ENCODE peak calls at places on chromosomes 5 and 9, in four cellular contexts. One of them, this sample, is unnamed.

GRCh38 chr9:21833090-21833801 is 30.8 kb downstream of the MTAP start:
- DNase-seq in heart left ventricle: no peak
- DNase-seq in fibroblast of lung: no peak
- DNase-seq in IMR-90: no peak
- DNase-seq in this sample: no peak

GRCh38 chr9:3850083-3850482 is 324.3 kb upstream of the RFX3 start:
- DNase-seq in heart left ventricle: no peak
- DNase-seq in fibroblast of lung: no peak
- DNase-seq in IMR-90: no peak
- DNase-seq in this sample: no peak

GRCh38 chr9:136927343-136928261 is 16.9 kb downstream of the FBXW5 start:
- DNase-seq in heart left ventricle: no peak
- DNase-seq in fibroblast of lung: peak
- DNase-seq in IMR-90: peak
- DNase-seq in this sample: no peak

GRCh38 chr5:156326718-156327259 is at the start of gene SGCD:
- DNase-seq in heart left ventricle: peak
- DNase-seq in fibroblast of lung: peak
- DNase-seq in IMR-90: peak
- DNase-seq in this sample: peak

GRCh38 chr5:153081385-153081784 is 409.1 kb upstream of the GRIA1 start:
- DNase-seq in heart left ventricle: no peak
- DNase-seq in fibroblast of lung: no peak
- DNase-seq in IMR-90: no peak
- DNase-seq in this sample: no peak

GRCh38 chr9:122837266-122837850 is 9.0 kb upstream of the PDCL start:
- DNase-seq in heart left ventricle: no peak
- DNase-seq in fibroblast of lung: no peak
- DNase-seq in IMR-90: no peak
- DNase-seq in this sample: no peak

GRCh38 chr9:88712484-88712883 is 177.5 kb downstream of the NXNL2 start:
- DNase-seq in heart left ventricle: no peak
- DNase-seq in fibroblast of lung: no peak
- DNase-seq in IMR-90: no peak
- DNase-seq in this sample: no peak

GRCh38 chr5:31021181-31021624 is 172.3 kb upstream of the CDH6 start:
- DNase-seq in heart left ventricle: no peak
- DNase-seq in fibroblast of lung: peak
- DNase-seq in IMR-90: peak
- DNase-seq in this sample: no peak

GRCh38 chr5:65021527-65022226 is 252.9 kb downstream of the CWC27 start:
- DNase-seq in heart left ventricle: no peak
- DNase-seq in fibroblast of lung: no peak
- DNase-seq in IMR-90: no peak
- DNase-seq in this sample: no peak

GRCh38 chr5:140038373-140038957 is 4.6 kb downstream of the NRG2 start:
- DNase-seq in heart left ventricle: no peak
- DNase-seq in fibroblast of lung: peak
- DNase-seq in IMR-90: peak
- DNase-seq in this sample: peak

GRCh38 chr5:140040358-140040757 is 2.7 kb downstream of the NRG2 start:
- DNase-seq in heart left ventricle: no peak
- DNase-seq in fibroblast of lung: no peak
- DNase-seq in IMR-90: no peak
- DNase-seq in this sample: no peak

GRCh38 chr5:140041099-140041491 is 2.0 kb downstream of the NRG2 start:
- DNase-seq in heart left ventricle: no peak
- DNase-seq in fibroblast of lung: no peak
- DNase-seq in IMR-90: no peak
- DNase-seq in this sample: no peak

GRCh38 chr5:140041492-140042421 is 1.3 kb downstream of the NRG2 start:
- DNase-seq in heart left ventricle: peak
- DNase-seq in fibroblast of lung: peak
- DNase-seq in IMR-90: peak
- DNase-seq in this sample: peak

GRCh38 chr5:140039561-140039960 is 3.5 kb downstream of the NRG2 start:
- DNase-seq in heart left ventricle: no peak
- DNase-seq in fibroblast of lung: no peak
- DNase-seq in IMR-90: no peak
- DNase-seq in this sample: no peak
- H3K4me3 ChIP-seq in heart left ventricle: no peak
- H3K4me3 ChIP-seq in fibroblast of lung: no peak
- H3K4me3 ChIP-seq in IMR-90: no peak
- H3K4me3 ChIP-seq in this sample: no peak

DNA sequence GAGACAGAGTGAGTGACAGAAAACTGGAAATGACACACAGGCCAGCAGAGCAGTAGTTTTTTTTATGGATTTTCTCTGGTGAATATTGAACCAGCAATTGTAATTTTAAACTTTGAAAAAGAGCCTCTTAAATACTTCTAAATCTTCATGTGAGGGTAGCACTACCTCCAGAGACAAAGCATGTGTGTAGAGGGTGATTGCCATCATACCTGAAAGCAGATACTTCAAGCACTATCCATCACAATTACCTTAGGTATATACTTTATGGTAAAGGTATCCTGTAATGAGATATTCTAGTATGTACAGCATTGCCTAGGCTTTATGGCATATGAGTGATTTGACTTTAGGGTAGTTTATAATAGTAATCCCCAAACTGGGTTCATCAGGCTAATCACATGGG is 3.4 kb upstream of the EBF1 start:
- DNase-seq in heart left ventricle: no peak
- DNase-seq in fibroblast of lung: no peak
- DNase-seq in IMR-90: no peak
- DNase-seq in this sample: no peak
- H3K4me3 ChIP-seq in heart left ventricle: no peak
- H3K4me3 ChIP-seq in fibroblast of lung: no peak
- H3K4me3 ChIP-seq in IMR-90: no peak
- H3K4me3 ChIP-seq in this sample: no peak

GRCh38 chr9:96620832-96621269 is 1.2 kb upstream of the CDC14B start:
- DNase-seq in heart left ventricle: no peak
- DNase-seq in fibroblast of lung: no peak
- DNase-seq in IMR-90: no peak
- DNase-seq in this sample: peak
- H3K4me3 ChIP-seq in heart left ventricle: no peak
- H3K4me3 ChIP-seq in fibroblast of lung: no peak
- H3K4me3 ChIP-seq in IMR-90: no peak
- H3K4me3 ChIP-seq in this sample: peak

DNA sequence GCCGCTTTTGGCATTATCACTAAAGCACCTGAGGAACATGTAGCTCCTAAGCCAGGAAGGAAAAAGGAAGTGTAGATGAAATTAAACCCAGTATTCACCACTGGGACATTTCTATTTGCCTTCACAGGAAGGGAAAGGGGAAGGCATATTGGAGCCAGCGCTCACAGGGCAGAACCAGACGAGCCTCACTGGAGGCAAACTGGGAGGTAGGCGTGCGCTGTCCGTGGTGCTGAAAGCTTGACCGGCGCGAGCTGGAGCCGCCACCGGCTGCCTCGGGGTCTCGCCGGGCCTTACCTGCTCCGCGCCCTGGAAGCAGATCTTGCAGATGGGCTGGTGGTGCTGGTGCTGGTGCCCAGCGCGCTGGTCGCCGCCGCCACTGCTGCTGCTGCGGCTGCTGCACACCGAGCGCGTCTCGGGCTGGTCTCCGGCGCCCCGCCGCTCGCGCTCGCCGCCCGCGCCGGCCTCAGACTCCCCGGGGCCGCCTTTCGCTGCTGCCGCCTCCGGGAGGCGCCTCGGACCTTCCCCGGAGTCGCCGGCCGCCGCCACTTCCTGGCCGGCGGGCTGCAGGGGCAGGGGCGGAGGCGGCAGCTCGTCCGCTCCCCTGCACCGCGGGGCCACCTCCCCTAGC is 732 bp downstream of the MARCHF11 start:
- DNase-seq in heart left ventricle: peak
- DNase-seq in fibroblast of lung: peak
- DNase-seq in IMR-90: peak
- DNase-seq in this sample: peak
- H3K4me3 ChIP-seq in heart left ventricle: peak
- H3K4me3 ChIP-seq in fibroblast of lung: no peak
- H3K4me3 ChIP-seq in IMR-90: peak
- H3K4me3 ChIP-seq in this sample: peak

GRCh38 chr5:68266457-68266856 is 50.9 kb downstream of the PIK3R1 start:
- DNase-seq in heart left ventricle: no peak
- DNase-seq in fibroblast of lung: no peak
- DNase-seq in IMR-90: no peak
- DNase-seq in this sample: no peak

GRCh38 chr5:68267044-68267443 is 51.5 kb downstream of the PIK3R1 start:
- DNase-seq in heart left ventricle: no peak
- DNase-seq in fibroblast of lung: no peak
- DNase-seq in IMR-90: no peak
- DNase-seq in this sample: peak

GRCh38 chr5:68269820-68270219 is 54.3 kb downstream of the PIK3R1 start:
- DNase-seq in heart left ventricle: no peak
- DNase-seq in fibroblast of lung: no peak
- DNase-seq in IMR-90: no peak
- DNase-seq in this sample: no peak

GRCh38 chr5:68270576-68270975 is 55.0 kb downstream of the PIK3R1 start:
- DNase-seq in heart left ventricle: no peak
- DNase-seq in fibroblast of lung: no peak
- DNase-seq in IMR-90: no peak
- DNase-seq in this sample: no peak

DNA sequence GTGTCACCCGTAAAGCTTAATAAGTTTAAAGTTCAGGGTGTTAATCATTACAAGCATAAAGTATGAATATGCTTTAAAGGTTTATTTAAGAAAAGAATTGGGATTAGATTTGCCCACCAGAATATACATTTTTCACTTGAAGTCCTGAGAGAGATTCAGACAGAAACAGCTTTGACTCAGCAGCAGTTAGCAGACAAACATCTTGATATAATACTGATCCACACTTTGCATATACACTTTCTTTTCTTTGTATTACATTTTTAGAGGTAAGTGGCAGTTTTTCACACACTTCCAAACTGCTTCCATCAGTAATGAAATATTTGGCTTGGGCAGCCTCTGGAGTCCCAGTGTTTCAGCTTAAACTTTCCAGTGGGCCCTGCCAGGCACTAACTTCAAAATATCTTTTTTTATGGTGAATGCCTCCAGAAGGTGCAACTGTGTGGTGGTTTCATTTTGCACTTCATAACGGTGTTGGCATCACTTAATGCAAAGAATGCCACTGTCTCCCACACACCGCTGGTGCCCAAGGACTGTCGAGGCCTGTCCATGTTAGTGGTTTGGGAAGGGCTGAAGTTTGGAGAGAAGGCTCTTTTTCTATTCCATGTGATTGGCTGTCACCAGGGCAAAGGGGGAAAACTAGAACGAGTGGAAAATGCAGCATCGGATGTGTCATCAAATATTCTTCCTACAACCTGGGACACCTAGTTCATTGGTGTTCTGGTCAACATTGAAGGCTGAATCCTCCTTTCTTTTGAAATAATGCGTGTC is 53.0 kb downstream of the PIK3R1 start:
- DNase-seq in heart left ventricle: no peak
- DNase-seq in fibroblast of lung: no peak
- DNase-seq in IMR-90: no peak
- DNase-seq in this sample: no peak
- H3K4me3 ChIP-seq in heart left ventricle: no peak
- H3K4me3 ChIP-seq in fibroblast of lung: no peak
- H3K4me3 ChIP-seq in IMR-90: no peak
- H3K4me3 ChIP-seq in this sample: no peak

GRCh38 chr5:123095694-123096120 is 6.7 kb downstream of the PRDM6 start:
- DNase-seq in heart left ventricle: no peak
- DNase-seq in fibroblast of lung: no peak
- DNase-seq in IMR-90: no peak
- DNase-seq in this sample: no peak

GRCh38 chr5:123094919-123095693 is 6.1 kb downstream of the PRDM6 start:
- DNase-seq in heart left ventricle: no peak
- DNase-seq in fibroblast of lung: no peak
- DNase-seq in IMR-90: peak
- DNase-seq in this sample: peak

GRCh38 chr5:123093279-123094226 is 4.5 kb downstream of the PRDM6 start:
- DNase-seq in heart left ventricle: no peak
- DNase-seq in fibroblast of lung: no peak
- DNase-seq in IMR-90: peak
- DNase-seq in this sample: peak

GRCh38 chr5:123092696-123093095 is 3.7 kb downstream of the PRDM6 start:
- DNase-seq in heart left ventricle: no peak
- DNase-seq in fibroblast of lung: no peak
- DNase-seq in IMR-90: peak
- DNase-seq in this sample: peak

DNA sequence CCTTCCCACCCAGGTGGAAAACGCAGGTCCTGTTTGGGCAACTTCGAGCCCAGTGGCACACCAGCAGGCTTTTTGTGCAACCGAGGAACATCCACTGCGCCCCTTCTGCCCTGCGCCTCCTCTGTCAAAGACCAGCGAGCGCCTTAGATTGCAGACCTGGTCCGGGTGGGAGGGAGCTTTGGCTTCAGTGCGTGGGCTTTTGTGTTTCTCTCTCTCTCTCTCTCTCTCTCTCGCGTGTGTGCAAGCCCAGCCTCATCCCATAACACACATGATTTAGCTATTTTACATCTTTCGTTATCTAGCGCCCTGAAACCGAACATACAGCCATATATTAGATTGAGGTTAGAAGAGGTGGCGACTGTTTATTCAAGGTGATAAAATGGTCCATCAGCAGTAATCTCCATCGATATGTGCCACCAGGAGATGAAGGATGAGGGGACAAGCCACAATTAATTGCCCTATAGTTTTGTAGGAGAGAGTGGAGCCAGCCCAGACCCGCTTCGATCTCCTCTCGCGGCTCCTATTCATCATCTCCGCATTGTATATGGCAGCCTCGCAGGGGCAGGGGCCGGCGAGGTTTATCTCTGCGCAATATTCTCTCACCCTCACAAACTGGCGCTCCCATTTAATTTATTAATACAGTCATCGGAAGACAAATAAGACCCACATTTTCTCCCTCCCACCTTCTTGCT is 5.3 kb downstream of the PRDM6 start:
- DNase-seq in heart left ventricle: no peak
- DNase-seq in fibroblast of lung: no peak
- DNase-seq in IMR-90: peak
- DNase-seq in this sample: peak
- H3K4me3 ChIP-seq in heart left ventricle: no peak
- H3K4me3 ChIP-seq in fibroblast of lung: peak
- H3K4me3 ChIP-seq in IMR-90: no peak
- H3K4me3 ChIP-seq in this sample: peak

GRCh38 chr9:125516381-125516960 is 190.5 kb downstream of the MAPKAP1 start:
- DNase-seq in heart left ventricle: no peak
- DNase-seq in fibroblast of lung: no peak
- DNase-seq in IMR-90: no peak
- DNase-seq in this sample: no peak
- H3K4me3 ChIP-seq in heart left ventricle: no peak
- H3K4me3 ChIP-seq in fibroblast of lung: no peak
- H3K4me3 ChIP-seq in IMR-90: no peak
- H3K4me3 ChIP-seq in this sample: no peak